ENCODE peak calls at places on chromosomes 1 and 21, in ten cellular contexts. T is HFF-Myc, C is AG04449, U is colonic mucosa, H is ovary, W is psoas muscle, K is MM.1S, J is fibroblast of the aortic adventitia, E is adrenal gland, N is retinal pigment epithelial cell. Z is an unnamed sample.
A peak's percentile ranks its signal among the peaks of the same experiment; 100 is the strongest.

GRCh38 chr1:43492816-43493215 is 37.9 kb upstream of the PTPRF start:
- DNase-seq in K (no peak), E (no peak), J (peak; percentile 36), W (no peak), H (no peak), N (no peak), U (no peak), T (no peak), C (no peak), Z (peak; percentile 21)

GRCh38 chr1:16984717-16985116 is 4.3 kb upstream of the MFAP2 start:
- DNase-seq in U (peak; percentile 40), J (peak; percentile 97), H (peak; percentile 93), W (peak; percentile 88), T (no peak), K (no peak), E (no peak), N (peak; percentile 42), C (no peak), Z (peak; percentile 44)

GRCh38 chr21:42158846-42159245 is 60.1 kb upstream of the ABCG1 start:
- DNase-seq in W (no peak), K (no peak), E (no peak), U (no peak), H (peak; percentile 18), T (no peak), N (no peak), J (no peak), C (no peak), Z (no peak)

GRCh38 chr1:194830387-194830786 is 1644.0 kb upstream of the B3GALT2 start:
- DNase-seq in H (no peak), E (no peak), T (no peak), U (no peak), W (no peak), C (no peak), N (no peak), J (no peak), K (peak; percentile 92), Z (no peak)

GRCh38 chr1:219433471-219434131 is 179.3 kb downstream of the ZC3H11B start:
- DNase-seq in C (no peak), H (no peak), T (no peak), W (no peak), E (no peak), N (no peak), K (no peak), U (no peak), J (peak; percentile 35), Z (no peak)

GRCh38 chr1:65514083-65514482 is 93.6 kb downstream of the LEPR start:
- DNase-seq in W (no peak), T (no peak), C (peak; percentile 51), U (no peak), K (no peak), J (peak; percentile 52), H (no peak), E (no peak), N (no peak), Z (no peak)

GRCh38 chr1:164380893-164381292 is 178.1 kb upstream of the PBX1 start:
- DNase-seq in C (no peak), J (peak; percentile 61), N (no peak), W (peak; percentile 28), E (peak; percentile 21), K (no peak), U (no peak), T (peak; percentile 17), H (no peak), Z (no peak)

GRCh38 chr1:167276969-167277368 is 56.3 kb downstream of the POU2F1 start:
- DNase-seq in U (no peak), E (no peak), C (no peak), K (peak; percentile 89), T (no peak), N (no peak), W (no peak), J (no peak), H (no peak), Z (no peak)

GRCh38 chr1:223010552-223011229 is 132.4 kb downstream of the TLR5 start:
- DNase-seq in E (no peak), T (no peak), U (no peak), W (no peak), H (no peak), N (no peak), J (peak; percentile 43), C (no peak), K (no peak), Z (no peak)

GRCh38 chr1:200938955-200939354 is 44.3 kb downstream of the INAVA start:
- DNase-seq in N (no peak), K (no peak), W (no peak), C (no peak), T (no peak), U (no peak), H (no peak), E (no peak), J (no peak), Z (no peak)

GRCh38 chr1:56515898-56516538 is 63.3 kb downstream of the PLPP3 start:
- DNase-seq in H (no peak), E (no peak), K (no peak), T (no peak), W (no peak), C (no peak), N (no peak), U (no peak), J (no peak), Z (no peak)

DNA sequence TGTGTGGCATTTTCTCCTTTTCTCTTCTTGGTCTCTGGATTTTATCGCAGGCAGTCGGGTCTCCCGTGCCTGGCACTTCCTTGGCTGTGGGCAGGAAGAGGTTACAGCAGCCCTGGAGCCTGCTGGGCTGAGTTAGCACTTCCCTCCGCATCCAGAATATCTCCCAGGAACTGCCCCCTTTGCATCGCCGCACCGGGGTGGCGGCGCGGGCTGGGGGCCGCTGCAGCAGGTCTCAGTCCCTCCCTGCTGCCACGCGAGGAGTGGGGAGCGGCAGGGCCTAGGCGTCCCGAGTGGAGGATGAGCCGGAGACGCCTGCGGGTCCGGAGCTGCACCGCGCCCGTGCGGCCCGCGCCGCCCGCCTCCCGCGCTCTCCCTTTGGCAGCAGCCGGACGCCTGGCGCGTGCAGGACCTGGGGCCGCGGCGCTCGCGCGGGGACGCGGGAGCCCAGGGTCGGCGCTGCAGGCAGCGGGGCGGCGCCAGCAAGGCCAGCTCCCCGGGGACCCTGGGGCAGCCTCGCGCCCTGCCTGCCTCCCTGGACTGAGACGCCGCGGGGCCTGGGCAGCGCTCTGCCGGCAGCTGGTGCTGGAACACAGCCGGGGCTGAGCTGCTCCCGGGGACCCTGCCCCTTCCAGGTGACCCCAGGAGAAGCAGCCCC is 192.8 kb downstream of the PRDM2 start:
- DNase-seq in W (peak; percentile 18), E (no peak), K (no peak), T (no peak), U (peak; percentile 33), C (no peak), J (no peak), H (peak; percentile 65), N (no peak), Z (no peak)
- H3K4me3 ChIP-seq in W (peak overlapping the region; percentile 57), E (no peak overlapping the region), K (no peak overlapping the region), T (no peak overlapping the region), U (peak overlapping the region; percentile 48), C (no peak overlapping the region), J (peak overlapping the region; percentile 22), H (peak overlapping the region; percentile 29), N (peak overlapping the region; percentile 33), Z (no peak overlapping the region)

GRCh38 chr1:209900734-209901133 is 37.3 kb upstream of the SYT14 start:
- DNase-seq in C (no peak), J (peak; percentile 73), U (no peak), W (no peak), T (no peak), K (no peak), N (no peak), E (no peak), H (no peak), Z (peak; percentile 38)

GRCh38 chr1:209895709-209896108 is 42.3 kb upstream of the SYT14 start:
- DNase-seq in E (no peak), C (no peak), H (no peak), J (peak; percentile 81), K (no peak), U (no peak), W (no peak), N (peak; percentile 84), T (no peak), Z (peak; percentile 62)

GRCh38 chr1:209896346-209896745 is 41.7 kb upstream of the SYT14 start:
- DNase-seq in C (no peak), K (no peak), J (peak; percentile 32), T (no peak), H (no peak), U (no peak), W (no peak), N (no peak), E (no peak), Z (no peak)

DNA sequence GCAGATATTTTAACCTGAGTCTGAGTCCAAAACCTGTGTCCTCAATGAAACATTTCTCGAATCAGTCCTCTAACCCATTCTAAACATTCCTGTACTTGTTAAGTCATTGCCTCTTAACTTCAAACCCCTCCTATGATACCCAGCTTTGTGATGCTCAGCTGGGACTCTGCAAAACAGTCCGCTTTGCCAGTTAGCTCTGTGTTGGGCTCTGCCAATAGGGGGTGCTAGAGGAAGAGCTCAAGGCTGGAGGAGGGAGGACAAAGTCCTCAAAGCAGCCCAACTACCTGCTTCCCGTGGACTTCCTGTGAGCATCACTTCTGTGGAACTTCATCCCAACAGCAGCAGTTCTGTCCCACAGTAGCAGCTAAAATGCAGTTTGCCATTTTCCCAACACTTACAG is 38.1 kb upstream of the SYT14 start:
- DNase-seq in J (no peak), C (no peak), W (no peak), K (peak; percentile 29), H (no peak), U (peak; percentile 25), T (no peak), N (no peak), E (no peak), Z (no peak)
- TF ChIP-seq CTCF in J (peak; percentile 21), C (no peak), W (no peak), K (peak; percentile 66), H (no peak), U (no peak), T (peak; percentile 64), N (peak; percentile 61), E (no peak), Z (peak; percentile 36)

GRCh38 chr1:14947421-14947820 is 206.1 kb upstream of the TMEM51 start:
- DNase-seq in N (no peak), W (no peak), T (no peak), U (no peak), C (no peak), K (no peak), J (no peak), E (no peak), H (no peak), Z (no peak)
- H3K4me3 ChIP-seq in N (peak overlapping the region; percentile 31), W (no peak overlapping the region), T (no peak overlapping the region), U (no peak overlapping the region), C (peak overlapping the region; percentile 60), K (no peak overlapping the region), J (peak overlapping the region; percentile 57), E (no peak overlapping the region), H (no peak overlapping the region), Z (peak overlapping the region; percentile 44)

DNA sequence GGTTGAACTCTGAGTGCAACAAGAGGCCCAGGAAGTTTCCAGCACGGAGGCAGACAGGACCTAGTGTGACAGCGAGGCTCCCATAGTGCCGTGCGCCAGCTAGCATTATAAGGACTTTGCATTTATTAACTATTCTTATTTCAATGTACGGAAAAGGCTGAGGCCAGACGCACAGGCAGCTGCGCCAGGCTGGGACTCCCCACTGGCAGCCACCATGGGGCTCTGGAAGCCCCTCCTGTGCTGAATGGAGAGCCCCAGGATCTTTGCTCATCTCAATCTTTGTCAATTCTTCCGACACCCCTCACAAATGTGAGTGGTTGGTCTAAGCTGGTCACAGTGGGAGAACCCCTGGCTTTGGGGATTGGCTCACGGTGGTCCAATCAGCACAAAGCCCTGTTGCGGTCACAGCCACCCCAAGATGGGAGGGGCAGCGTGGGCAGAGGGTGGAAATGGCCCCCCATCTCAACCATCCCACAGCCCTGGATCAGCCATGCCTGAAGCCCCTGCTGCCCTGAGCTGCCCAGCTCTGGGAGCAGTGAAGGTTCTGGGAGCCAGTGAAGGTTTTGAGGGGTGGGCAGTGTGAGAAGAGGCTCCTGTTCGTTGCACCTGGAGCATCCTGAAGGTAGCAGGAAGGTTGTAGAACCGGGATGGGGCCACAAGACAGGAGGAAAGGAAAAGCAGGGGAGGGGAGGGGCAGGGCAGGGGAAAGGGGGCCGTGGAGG is 59.5 kb upstream of the ADARB1 start:
- DNase-seq in C (no peak), U (no peak), J (no peak), K (no peak), E (no peak), N (no peak), W (no peak), H (no peak), T (no peak), Z (no peak)
- TF ChIP-seq CTCF in C (no peak), U (no peak), J (no peak), K (no peak), E (no peak), N (no peak), W (no peak), H (no peak), T (no peak), Z (no peak)